ENCODE peak calls at places on chromosome 18, in six cellular contexts. J, Y, I, R, C and Q are unnamed samples.
A peak's percentile ranks its signal among the peaks of the same experiment; 100 is the strongest.

GRCh38 chr18:36493349-36494281 is 196.1 kb downstream of the FHOD3 start:
- DNase-seq in J (peak; percentile 68), Y (no peak), I (peak; percentile 62), R (peak; percentile 28), C (peak; percentile 75), Q (no peak)

GRCh38 chr18:47756364-47757016 is 174.0 kb downstream of the SMAD2 start:
- DNase-seq in J (peak; percentile 42), Y (peak; percentile 93), I (peak; percentile 42), R (peak; percentile 84), C (peak; percentile 59), Q (peak; percentile 72)

GRCh38 chr18:36247036-36247435 is 50.5 kb upstream of the FHOD3 start:
- DNase-seq in J (no peak), Y (no peak), I (no peak), R (no peak), C (no peak), Q (no peak)

GRCh38 chr18:5979176-5979888 is 84.0 kb upstream of the TMEM200C start:
- DNase-seq in J (no peak), Y (peak; percentile 32), I (no peak), R (no peak), C (no peak), Q (no peak)

GRCh38 chr18:28123401-28124030 is 53.4 kb downstream of the CDH2 start:
- DNase-seq in J (peak; percentile 62), Y (no peak), I (peak; percentile 19), R (no peak), C (no peak), Q (no peak)

GRCh38 chr18:56217406-56217805 is 421.0 kb downstream of the TXNL1 start:
- DNase-seq in J (peak; percentile 15), Y (no peak), I (peak; percentile 63), R (no peak), C (peak; percentile 17), Q (no peak)

GRCh38 chr18:36620801-36621200 is 208.0 kb downstream of the TPGS2 start:
- DNase-seq in J (peak; percentile 60), Y (no peak), I (peak; percentile 45), R (no peak), C (peak; percentile 14), Q (no peak)

GRCh38 chr18:31042068-31042390 is 513 bp downstream of the DSC3 start:
- DNase-seq in J (no peak), Y (no peak), I (no peak), R (no peak), C (no peak), Q (peak; percentile 19)

GRCh38 chr18:37564796-37565137 is 831 bp downstream of the CELF4 start:
- DNase-seq in J (peak; percentile 20), Y (peak; percentile 92), I (peak; percentile 31), R (peak; percentile 96), C (peak; percentile 35), Q (peak; percentile 82)

GRCh38 chr18:23380817-23381216 is 72.3 kb upstream of the RIOK3 start:
- DNase-seq in J (no peak), Y (no peak), I (peak; percentile 24), R (no peak), C (peak; percentile 86), Q (no peak)

GRCh38 chr18:64119916-64120315 is 29.0 kb downstream of the LINC00305 start:
- DNase-seq in J (no peak), Y (no peak), I (no peak), R (no peak), C (peak; percentile 0), Q (no peak)
- TF ChIP-seq CTCF in J (no peak), Y (no peak), I (no peak), R (no peak), C (no peak), Q (peak; percentile 40)

GRCh38 chr18:11726556-11726955 is 37.5 kb downstream of the GNAL start:
- DNase-seq in J (no peak), Y (no peak), I (peak; percentile 17), R (no peak), C (peak; percentile 5), Q (no peak)

GRCh38 chr18:11733031-11733430 is 44.0 kb downstream of the GNAL start:
- DNase-seq in J (peak; percentile 50), Y (peak; percentile 97), I (peak; percentile 59), R (peak; percentile 87), C (peak; percentile 74), Q (peak; percentile 79)

GRCh38 chr18:11729556-11729955 is 40.5 kb downstream of the GNAL start:
- DNase-seq in J (no peak), Y (no peak), I (no peak), R (no peak), C (no peak), Q (no peak)

GRCh38 chr18:11728247-11728646 is 39.2 kb downstream of the GNAL start:
- DNase-seq in J (peak; percentile 6), Y (no peak), I (peak; percentile 28), R (no peak), C (peak; percentile 25), Q (no peak)
- TF ChIP-seq CTCF in J (peak; percentile 11), Y (peak; percentile 17), I (peak; percentile 27), R (no peak), C (peak; percentile 21), Q (peak; percentile 30)

DNA sequence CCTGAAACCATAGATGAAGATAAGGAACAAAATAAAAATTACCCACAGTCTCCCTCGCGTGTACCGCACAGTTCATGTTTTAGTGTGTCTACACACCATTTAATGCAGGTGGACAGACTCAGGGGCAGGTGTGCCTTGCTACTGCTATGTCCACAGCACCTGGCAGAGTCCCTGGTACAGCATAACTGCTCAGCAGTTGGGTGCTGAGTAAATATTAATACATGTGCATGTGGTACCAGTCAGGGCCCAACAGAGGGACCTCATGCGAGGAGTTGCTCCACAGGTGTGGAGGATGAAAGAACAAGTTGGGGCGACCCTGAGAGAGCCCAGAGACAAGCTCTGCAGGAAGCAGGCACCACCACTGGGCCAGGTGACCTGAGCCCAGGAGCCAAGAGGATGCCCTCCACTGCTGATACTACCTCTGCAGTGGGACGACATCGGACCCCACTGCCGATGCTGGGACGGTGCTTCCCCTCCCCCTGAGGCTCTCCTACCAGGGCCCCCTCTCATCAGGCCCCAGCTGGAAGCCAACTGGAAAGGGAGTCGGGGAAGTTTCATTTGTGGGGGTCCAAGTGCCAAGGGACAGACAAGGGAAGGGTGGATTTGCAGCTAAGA is 100.8 kb downstream of the NEDD4L start:
- DNase-seq in J (no peak), Y (no peak), I (no peak), R (no peak), C (no peak), Q (no peak)
- TF ChIP-seq CTCF in J (no peak), Y (no peak), I (no peak), R (no peak), C (no peak), Q (no peak)

GRCh38 chr18:9333441-9334350 is 877 bp upstream of the TWSG1 start:
- DNase-seq in J (no peak), Y (peak; percentile 70), I (no peak), R (peak; percentile 4), C (no peak), Q (no peak)

GRCh38 chr18:9337875-9338274 is 3.3 kb downstream of the TWSG1 start:
- DNase-seq in J (peak; percentile 18), Y (no peak), I (peak; percentile 26), R (no peak), C (no peak), Q (no peak)

GRCh38 chr18:9336827-9337226 is 2.3 kb downstream of the TWSG1 start:
- DNase-seq in J (no peak), Y (no peak), I (no peak), R (no peak), C (no peak), Q (no peak)

GRCh38 chr18:9335255-9336045 is 877 bp downstream of the TWSG1 start:
- DNase-seq in J (peak; percentile 54), Y (no peak), I (peak; percentile 37), R (no peak), C (peak; percentile 45), Q (no peak)

GRCh38 chr18:9334351-9335254 is at the start of gene TWSG1:
- DNase-seq in J (peak; percentile 95), Y (peak; percentile 95), I (peak; percentile 89), R (peak; percentile 96), C (peak; percentile 96), Q (peak; percentile 93)
- TF ChIP-seq CTCF in J (peak; percentile 41), Y (peak; percentile 61), I (no peak), R (no peak), C (peak; percentile 31), Q (peak; percentile 45)